ENCODE peak calls at places on chromosomes 1 and 21, in nine cellular contexts. I is ovary, A is A673, N is fibroblast of lung, L is OCI-LY7, Y is brain microvascular endothelial cell, J is colonic mucosa, T is transverse colon, F is psoas muscle. K is an unnamed sample.

GRCh38 chr1:14862114-14862513 is 263.6 kb downstream of the KAZN start:
- DNase-seq in I (no peak), A (no peak), N (no peak), L (no peak), Y (no peak), J (no peak), T (no peak), F (no peak), K (no peak)

GRCh38 chr1:185314416-185314815 is 2.6 kb downstream of the IVNS1ABP start:
- DNase-seq in I (no peak), A (peak), N (no peak), L (no peak), Y (no peak), J (peak), T (no peak), F (no peak), K (no peak)

GRCh38 chr1:31396633-31397351 is 16.2 kb upstream of the SERINC2 start:
- DNase-seq in I (no peak), A (no peak), N (peak), L (peak), Y (peak), J (no peak), T (no peak), F (no peak), K (no peak)

GRCh38 chr1:16026723-16027484 is 5.1 kb downstream of the CLCNKA start:
- DNase-seq in I (peak), A (peak), N (no peak), L (no peak), Y (no peak), J (no peak), T (peak), F (no peak), K (no peak)

GRCh38 chr21:42621166-42621827 is 32.1 kb upstream of the PDE9A start:
- DNase-seq in I (no peak), A (no peak), N (no peak), L (no peak), Y (no peak), J (peak), T (peak), F (no peak), K (no peak)

GRCh38 chr1:57307382-57307781 is 116.5 kb downstream of the DAB1 start:
- DNase-seq in I (no peak), A (peak), N (no peak), L (peak), Y (no peak), J (peak), T (peak), F (no peak), K (no peak)

GRCh38 chr1:170114916-170115315 is 30.8 kb upstream of the NTMT2 start:
- DNase-seq in I (no peak), A (peak), N (peak), L (no peak), Y (peak), J (no peak), T (no peak), F (no peak), K (no peak)

GRCh38 chr1:201468501-201468843 is 516 bp downstream of the PHLDA3 start:
- DNase-seq in I (peak), A (peak), N (peak), L (no peak), Y (no peak), J (no peak), T (no peak), F (peak), K (no peak)

GRCh38 chr1:156750932-156751723 is at the start of gene HDGF:
- DNase-seq in I (peak), A (no peak), N (peak), L (peak), Y (no peak), J (peak), T (peak), F (peak), K (peak)

GRCh38 chr1:174197547-174197946 is 38.2 kb downstream of the RABGAP1L start:
- DNase-seq in I (no peak), A (peak), N (no peak), L (no peak), Y (no peak), J (no peak), T (no peak), F (no peak), K (no peak)

GRCh38 chr1:174197088-174197487 is 37.8 kb downstream of the RABGAP1L start:
- DNase-seq in I (no peak), A (no peak), N (no peak), L (no peak), Y (no peak), J (no peak), T (no peak), F (no peak), K (no peak)

GRCh38 chr1:174191255-174191906 is 32.1 kb downstream of the RABGAP1L start:
- DNase-seq in I (no peak), A (peak), N (peak), L (no peak), Y (peak), J (no peak), T (no peak), F (no peak), K (no peak)

GRCh38 chr1:174190800-174191199 is 31.5 kb downstream of the RABGAP1L start:
- DNase-seq in I (no peak), A (no peak), N (no peak), L (no peak), Y (no peak), J (no peak), T (no peak), F (no peak), K (no peak)

GRCh38 chr1:174194451-174194850 is 35.1 kb downstream of the RABGAP1L start:
- DNase-seq in I (no peak), A (no peak), N (no peak), L (no peak), Y (no peak), J (no peak), T (no peak), F (no peak), K (no peak)
- TF ChIP-seq CTCF in I (no peak), A (no peak), N (no peak), L (no peak), Y (no peak), J (no peak), T (no peak), F (no peak), K (no peak)

GRCh38 chr1:180632326-180633088 is 685 bp downstream of the XPR1 start:
- DNase-seq in I (peak), A (peak), N (no peak), L (peak), Y (no peak), J (peak), T (peak), F (peak), K (peak)

GRCh38 chr1:180639871-180640270 is 8.0 kb downstream of the XPR1 start:
- DNase-seq in I (no peak), A (no peak), N (no peak), L (no peak), Y (no peak), J (no peak), T (no peak), F (no peak), K (no peak)

GRCh38 chr1:180631766-180632325 is at the start of gene XPR1:
- DNase-seq in I (peak), A (peak), N (peak), L (peak), Y (peak), J (peak), T (peak), F (peak), K (peak)

GRCh38 chr1:180633092-180634045 is 1.5 kb downstream of the XPR1 start:
- DNase-seq in I (no peak), A (peak), N (peak), L (peak), Y (no peak), J (no peak), T (no peak), F (no peak), K (no peak)

DNA sequence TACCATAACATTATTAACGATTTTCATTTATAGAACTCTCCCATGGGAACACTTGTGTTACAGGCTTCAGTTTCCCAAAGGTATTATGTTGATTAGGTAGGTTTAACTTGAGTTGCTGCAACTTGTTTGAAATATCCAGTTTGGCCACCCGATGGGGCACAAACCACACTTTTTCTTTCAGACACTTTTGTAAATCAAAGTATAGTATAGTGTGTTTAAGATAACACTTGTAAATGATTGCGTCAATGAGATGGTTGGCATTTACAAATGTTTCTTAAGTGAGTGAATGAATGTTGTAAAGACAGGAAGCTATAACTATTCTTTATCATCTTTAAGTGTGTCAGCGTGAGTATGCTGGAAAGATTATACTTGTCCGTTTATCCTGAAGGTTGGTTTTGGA is 4.3 kb downstream of the XPR1 start:
- DNase-seq in I (no peak), A (peak), N (no peak), L (no peak), Y (no peak), J (no peak), T (no peak), F (no peak), K (no peak)
- TF ChIP-seq CTCF in I (no peak), A (peak), N (peak), L (peak), Y (no peak), J (no peak), T (no peak), F (no peak), K (no peak)

GRCh38 chr1:53321366-53321765 is 6.5 kb downstream of the LRP8 start:
- DNase-seq in I (no peak), A (no peak), N (no peak), L (peak), Y (no peak), J (no peak), T (no peak), F (no peak), K (no peak)
- TF ChIP-seq CTCF in I (no peak), A (peak), N (peak), L (peak), Y (peak), J (no peak), T (no peak), F (no peak), K (no peak)

GRCh38 chr1:110151175-110151715 is 951 bp downstream of the SLC6A17 start:
- DNase-seq in I (no peak), A (no peak), N (no peak), L (no peak), Y (no peak), J (no peak), T (no peak), F (no peak), K (no peak)

GRCh38 chr1:110148961-110149360 is 1.3 kb upstream of the SLC6A17 start:
- DNase-seq in I (no peak), A (peak), N (no peak), L (peak), Y (no peak), J (no peak), T (no peak), F (no peak), K (no peak)

GRCh38 chr1:110153407-110153950 is 3.2 kb downstream of the SLC6A17 start:
- DNase-seq in I (no peak), A (no peak), N (no peak), L (no peak), Y (no peak), J (no peak), T (no peak), F (no peak), K (no peak)

GRCh38 chr1:110152133-110152785 is 2.0 kb downstream of the SLC6A17 start:
- DNase-seq in I (no peak), A (no peak), N (peak), L (no peak), Y (peak), J (no peak), T (no peak), F (no peak), K (no peak)

GRCh38 chr1:110150330-110151174 is at the start of gene SLC6A17:
- DNase-seq in I (no peak), A (peak), N (peak), L (no peak), Y (peak), J (no peak), T (no peak), F (peak), K (peak)
- TF ChIP-seq CTCF in I (no peak), A (no peak), N (no peak), L (no peak), Y (peak), J (no peak), T (no peak), F (no peak), K (no peak)